ENCODE peak calls at places on chromosomes 12 and 14, in five cellular contexts. J is HCT116, T is stomach, D is breast epithelium, O is GM12878. I is an unnamed sample.

GRCh38 chr12:106341086-106341879 is 16.3 kb upstream of the POLR3B start:
- DNase-seq in J (no peak), T (no peak), D (no peak), O (no peak), I (no peak)

GRCh38 chr12:77324763-77325468 is 259.5 kb upstream of the E2F7 start:
- DNase-seq in J (peak), T (peak), D (peak), O (no peak), I (peak)

GRCh38 chr14:69713127-69713800 is 53.7 kb upstream of the SRSF5 start:
- DNase-seq in J (no peak), T (peak), D (no peak), O (no peak), I (no peak)

GRCh38 chr14:83798421-83798820 is 1731.5 kb upstream of the FLRT2 start:
- DNase-seq in J (no peak), T (no peak), D (no peak), O (no peak), I (no peak)

GRCh38 chr14:59333668-59334067 is 131.5 kb downstream of the GPR135 start:
- DNase-seq in J (no peak), T (no peak), D (no peak), O (no peak), I (no peak)

GRCh38 chr14:23284654-23285529 is 1.0 kb downstream of the HOMEZ start:
- DNase-seq in J (no peak), T (no peak), D (no peak), O (no peak), I (no peak)

GRCh38 chr12:26226629-26227375 is 31.4 kb downstream of the SSPN start:
- DNase-seq in J (no peak), T (peak), D (no peak), O (no peak), I (peak)

GRCh38 chr12:124321040-124321481 is 26.2 kb downstream of the RFLNA start:
- DNase-seq in J (no peak), T (peak), D (peak), O (peak), I (peak)

GRCh38 chr12:123939716-123940626 is 32.7 kb downstream of the CCDC92 start:
- DNase-seq in J (no peak), T (no peak), D (no peak), O (no peak), I (no peak)

GRCh38 chr14:82886670-82887069 is 1353.0 kb upstream of the SEL1L start:
- DNase-seq in J (no peak), T (no peak), D (no peak), O (no peak), I (no peak)

GRCh38 chr14:33567003-33567735 is 383.7 kb downstream of the EGLN3 start:
- DNase-seq in J (no peak), T (no peak), D (no peak), O (no peak), I (no peak)

GRCh38 chr12:15256760-15257159 is 35.5 kb upstream of the RERG start:
- DNase-seq in J (no peak), T (no peak), D (no peak), O (no peak), I (no peak)

GRCh38 chr12:82866227-82866803 is 179.6 kb downstream of the TMTC2 start:
- DNase-seq in J (no peak), T (no peak), D (no peak), O (no peak), I (no peak)

GRCh38 chr12:31201382-31201781 is 124.6 kb downstream of the SINHCAF start:
- DNase-seq in J (no peak), T (no peak), D (no peak), O (no peak), I (no peak)

GRCh38 chr14:28141662-28142061 is 624.9 kb upstream of the FOXG1 start:
- DNase-seq in J (no peak), T (no peak), D (no peak), O (no peak), I (no peak)

GRCh38 chr12:115495300-115495699 is 782.2 kb downstream of the MED13L start:
- DNase-seq in J (no peak), T (no peak), D (no peak), O (no peak), I (no peak)

GRCh38 chr12:20442322-20442721 is 74.0 kb downstream of the PDE3A start:
- DNase-seq in J (no peak), T (no peak), D (no peak), O (no peak), I (no peak)

GRCh38 chr12:64097346-64098105 is 124.6 kb downstream of the KICS2 start:
- DNase-seq in J (no peak), T (no peak), D (no peak), O (no peak), I (no peak)

GRCh38 chr14:69886843-69887242 is 7.6 kb downstream of the SMOC1 start:
- DNase-seq in J (no peak), T (no peak), D (no peak), O (no peak), I (no peak)

GRCh38 chr14:74959596-74960180 is 4.3 kb upstream of the PGF start:
- DNase-seq in J (no peak), T (no peak), D (no peak), O (no peak), I (no peak)

GRCh38 chr12:101566318-101566717 is 28.5 kb upstream of the MYBPC1 start:
- DNase-seq in J (peak), T (no peak), D (no peak), O (no peak), I (no peak)

GRCh38 chr14:22185191-22185590 is 403.8 kb downstream of the DAD1 start:
- DNase-seq in J (no peak), T (no peak), D (no peak), O (no peak), I (no peak)

GRCh38 chr12:24911284-24911791 is 37.6 kb downstream of the BCAT1 start:
- DNase-seq in J (no peak), T (no peak), D (no peak), O (no peak), I (no peak)

GRCh38 chr14:55609681-55610080 is 29.7 kb downstream of the KTN1 start:
- DNase-seq in J (no peak), T (no peak), D (no peak), O (no peak), I (no peak)

GRCh38 chr14:49428076-49428475 is 158.1 kb downstream of the RPS29 start:
- DNase-seq in J (no peak), T (no peak), D (no peak), O (no peak), I (no peak)

GRCh38 chr14:100822921-100823320 is 3.0 kb upstream of the MEG3 start:
- DNase-seq in J (no peak), T (no peak), D (no peak), O (no peak), I (no peak)

GRCh38 chr14:52106853-52107252 is 38.0 kb upstream of the NID2 start:
- DNase-seq in J (no peak), T (no peak), D (no peak), O (no peak), I (no peak)

GRCh38 chr14:91870001-91870400 is 2.7 kb upstream of the TC2N start:
- DNase-seq in J (no peak), T (no peak), D (no peak), O (no peak), I (no peak)

GRCh38 chr12:26120561-26121274 is 4.1 kb downstream of the BHLHE41 start:
- DNase-seq in J (no peak), T (no peak), D (no peak), O (no peak), I (no peak)

GRCh38 chr14:50774542-50775267 is 56.3 kb downstream of the NIN start:
- DNase-seq in J (no peak), T (no peak), D (no peak), O (no peak), I (no peak)

GRCh38 chr12:75177997-75178396 is 31.6 kb downstream of the KCNC2 start:
- DNase-seq in J (peak), T (no peak), D (no peak), O (no peak), I (no peak)

GRCh38 chr12:10153271-10154144 is 18.4 kb downstream of the OLR1 start:
- DNase-seq in J (peak), T (peak), D (peak), O (no peak), I (peak)
- TF ChIP-seq POLR2A in J (no peak), T (no peak), D (no peak), O (no peak), I (no peak)

DNA sequence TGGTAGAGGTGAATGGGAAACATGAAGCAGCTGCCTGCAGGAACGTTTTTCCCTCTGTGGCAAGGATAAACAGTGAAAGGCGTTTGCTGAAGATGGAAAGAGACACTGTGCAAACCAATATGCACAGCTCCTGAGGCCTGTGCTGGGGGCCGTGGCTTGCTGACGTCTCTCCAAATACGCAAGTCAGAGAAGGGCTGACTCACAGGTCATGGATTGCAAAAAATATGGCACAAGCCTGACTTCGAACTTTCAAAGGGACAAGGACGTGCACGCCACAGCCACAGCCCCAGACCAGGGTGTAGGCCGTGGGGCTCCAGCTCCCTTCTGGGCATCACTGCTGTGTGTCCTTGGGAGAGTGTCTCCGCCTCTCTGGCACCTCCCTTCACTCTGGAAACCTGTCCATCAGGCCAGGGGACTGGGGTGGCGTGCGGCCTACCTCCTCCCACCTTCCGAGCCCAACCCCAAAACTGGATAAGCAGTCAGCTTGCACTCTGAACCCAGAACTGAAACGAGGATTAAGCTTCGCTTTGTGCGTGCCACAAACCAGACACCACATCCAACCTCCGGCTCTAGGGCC is 22.2 kb upstream of the FZD10 start:
- DNase-seq in J (no peak), T (no peak), D (no peak), O (no peak), I (no peak)
- TF ChIP-seq POLR2AphosphoS5 in J (no peak), T (no peak), D (no peak), O (no peak), I (no peak)

GRCh38 chr14:26199096-26199495 is 398.7 kb downstream of the NOVA1 start:
- DNase-seq in J (no peak), T (no peak), D (no peak), O (no peak), I (no peak)
- TF ChIP-seq POLR2A in J (no peak), T (no peak), D (no peak), O (no peak), I (no peak)

DNA sequence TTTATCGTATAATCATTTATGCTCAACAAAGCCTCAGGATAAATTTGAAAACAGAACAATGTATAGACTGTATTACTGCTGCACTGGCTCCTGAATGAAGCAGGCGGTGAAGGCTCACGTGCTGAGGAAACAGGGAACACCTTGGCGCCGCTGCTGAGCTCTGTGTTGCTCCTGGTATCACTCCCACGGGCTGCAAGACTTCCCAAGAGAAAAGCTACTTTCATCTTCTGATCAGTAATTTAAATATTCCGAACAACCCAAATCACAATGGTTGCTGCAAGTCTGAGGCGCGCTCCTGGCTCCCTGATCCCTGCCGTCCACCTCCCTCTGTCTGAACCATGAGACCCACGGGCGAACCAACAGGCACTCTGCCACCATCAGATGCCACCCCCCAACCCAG is 15.7 kb downstream of the PGAM5 start:
- DNase-seq in J (no peak), T (no peak), D (no peak), O (no peak), I (no peak)
- TF ChIP-seq POLR2AphosphoS5 in J (no peak), T (no peak), D (no peak), O (no peak), I (no peak)

DNA sequence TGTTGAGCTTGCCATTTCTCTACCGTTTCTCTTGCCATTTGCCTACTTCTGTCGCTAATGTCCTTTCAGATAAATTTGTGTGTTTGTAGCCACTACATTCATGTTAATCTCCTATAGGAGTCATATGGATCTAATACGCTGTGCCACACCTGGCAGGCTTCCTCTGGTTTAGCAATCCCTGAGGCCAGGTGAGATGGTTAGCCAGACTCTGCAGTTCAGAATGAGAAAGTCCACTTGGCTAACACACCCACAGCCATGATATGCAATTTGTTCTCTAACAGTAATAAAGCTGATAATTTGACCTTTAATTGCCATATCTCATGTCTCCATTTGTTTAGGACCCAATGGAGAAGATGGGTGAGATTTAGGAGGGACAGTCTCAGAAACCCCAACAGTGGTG is 1261.6 kb upstream of the TMEM132C start:
- DNase-seq in J (no peak), T (no peak), D (no peak), O (no peak), I (no peak)
- TF ChIP-seq POLR2A in J (no peak), T (no peak), D (no peak), O (no peak), I (no peak)